ENCODE peak calls at places on chromosomes 4 and X, in four cellular contexts. F is endothelial cell, R is upper lobe of right lung, B is AG10803. O is an unnamed sample.

GRCh38 chr4:187480146-187481145 is 515.1 kb upstream of the ZFP42 start:
- DNase-seq in R (no peak), B (peak), F (no peak), O (no peak)

GRCh38 chr4:184752496-184753275 is 18.8 kb upstream of the CENPU start:
- DNase-seq in B (no peak), F (no peak), R (no peak), O (no peak)

GRCh38 chr4:183011213-183011907 is 87.7 kb upstream of the WWC2 start:
- DNase-seq in B (no peak), F (no peak), R (no peak), O (no peak)

GRCh38 chr4:79015406-79015805 is 76.2 kb upstream of the PAQR3 start:
- DNase-seq in R (no peak), F (no peak), B (no peak), O (no peak)

GRCh38 chr4:52376107-52376704 is 282.9 kb downstream of the USP46 start:
- DNase-seq in B (peak), F (peak), R (no peak), O (peak)

GRCh38 chr4:164799410-164799809 is 45.5 kb downstream of the SMIM31 start:
- DNase-seq in B (no peak), F (no peak), R (no peak), O (no peak)

GRCh38 chr4:119477412-119478053 is 151.1 kb downstream of the PDE5A start:
- DNase-seq in B (no peak), R (no peak), F (no peak), O (no peak)

GRCh38 chr4:17111959-17112659 is 213.7 kb upstream of the LDB2 start:
- DNase-seq in B (no peak), F (peak), R (no peak), O (no peak)

GRCh38 chr4:16437836-16438235 is 211.6 kb upstream of the TAPT1 start:
- DNase-seq in B (peak), R (no peak), F (no peak), O (no peak)

GRCh38 chr4:152277333-152277732 is 258.6 kb downstream of the FBXW7 start:
- DNase-seq in B (no peak), R (no peak), F (no peak), O (no peak)

GRCh38 chr4:158250321-158250720 is 40.0 kb downstream of the TMEM144 start:
- DNase-seq in F (no peak), B (no peak), R (no peak), O (no peak)

GRCh38 chr4:166169111-166169510 is 296.1 kb downstream of the TLL1 start:
- DNase-seq in B (no peak), R (no peak), F (peak), O (no peak)

GRCh38 chr4:128315756-128316520 is 28.3 kb upstream of the PGRMC2 start:
- DNase-seq in R (no peak), B (no peak), F (no peak), O (no peak)

GRCh38 chr4:183610033-183610432 is 49.0 kb downstream of the RWDD4 start:
- DNase-seq in F (no peak), R (no peak), B (no peak), O (no peak)

GRCh38 chrX:45806410-45807121 is 605.9 kb upstream of the DIPK2B start:
- DNase-seq in R (no peak), B (peak), F (no peak), O (peak)

GRCh38 chr4:2411786-2412510 is 6.5 kb downstream of the ZFYVE28 start:
- DNase-seq in R (peak), B (no peak), F (no peak), O (peak)

GRCh38 chr4:96145671-96146070 is 305.8 kb downstream of the PDHA2 start:
- DNase-seq in R (no peak), B (no peak), F (no peak), O (no peak)

GRCh38 chr4:132596186-132596585 is 552.9 kb upstream of the PCDH10 start:
- DNase-seq in F (no peak), B (no peak), R (no peak), O (no peak)

GRCh38 chr4:132592850-132593249 is 556.2 kb upstream of the PCDH10 start:
- DNase-seq in B (no peak), F (no peak), R (no peak), O (no peak)

GRCh38 chr4:132587626-132588025 is 561.5 kb upstream of the PCDH10 start:
- DNase-seq in R (no peak), B (no peak), F (no peak), O (no peak)

GRCh38 chr4:132593717-132594400 is 555.2 kb upstream of the PCDH10 start:
- DNase-seq in F (no peak), B (no peak), R (no peak), O (no peak)

GRCh38 chr4:132592340-132592739 is 556.8 kb upstream of the PCDH10 start:
- DNase-seq in F (no peak), R (peak), B (no peak), O (no peak)
- TF ChIP-seq CTCF in F (no peak), R (no peak), B (no peak), O (no peak)

GRCh38 chr4:124429746-124430250 is 282.7 kb downstream of the ANKRD50 start:
- DNase-seq in B (no peak), R (no peak), F (no peak), O (no peak)
- TF ChIP-seq CTCF in B (no peak), R (no peak), F (no peak), O (no peak)

DNA sequence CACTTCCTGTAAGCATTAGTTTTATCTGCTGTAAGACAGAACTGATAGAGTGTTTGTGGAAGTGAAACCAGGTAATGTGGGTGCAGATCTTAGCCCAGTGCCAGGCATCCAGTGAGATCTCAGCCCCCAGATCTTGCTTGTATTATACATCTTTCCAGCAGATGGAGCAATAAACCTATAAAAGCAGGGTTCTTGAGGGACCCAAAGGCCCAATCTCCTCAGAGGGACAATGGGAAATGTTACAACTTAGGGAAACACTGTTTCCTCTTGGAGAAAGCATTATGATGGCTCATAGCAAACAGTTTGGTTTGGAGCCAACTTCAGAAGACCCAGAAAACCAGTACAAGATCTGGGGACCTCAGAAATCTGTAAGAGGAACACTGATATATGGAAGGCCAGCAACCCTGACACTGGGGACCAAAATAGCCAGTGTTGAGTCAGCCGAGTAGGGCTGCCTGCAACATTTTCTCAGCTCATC is 206.3 kb downstream of the SLC7A11 start:
- DNase-seq in R (no peak), B (peak), F (peak), O (peak)
- TF ChIP-seq CTCF in R (peak), B (peak), F (no peak), O (peak)

DNA sequence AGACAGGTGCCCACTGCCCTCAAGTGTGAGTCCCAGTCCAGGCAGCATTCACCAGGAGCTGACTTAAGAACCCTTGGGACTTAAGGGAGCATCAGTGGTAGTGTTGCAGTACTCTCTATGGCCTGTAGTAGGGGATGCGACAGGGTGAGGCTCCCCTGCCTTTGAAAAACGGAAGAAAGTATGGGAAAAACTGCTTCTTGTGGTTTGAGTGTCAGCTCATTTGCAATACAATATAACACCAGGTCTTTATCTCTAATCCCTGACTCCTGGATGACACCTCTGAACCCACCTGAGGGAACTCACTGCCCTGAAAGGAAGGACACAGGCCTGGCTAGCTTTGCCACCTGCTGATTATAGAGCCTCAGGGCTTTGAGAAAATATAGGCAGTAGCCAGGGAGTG is 176.0 kb downstream of the SMARCA1 start:
- DNase-seq in B (no peak), F (no peak), R (no peak), O (no peak)
- TF ChIP-seq CTCF in B (peak), F (peak), R (no peak), O (no peak)

GRCh38 chrX:138775501-138775900 is 64.0 kb upstream of the FGF13 start:
- DNase-seq in B (peak), R (no peak), F (no peak), O (peak)

GRCh38 chrX:138777230-138777629 is 65.7 kb upstream of the FGF13 start:
- DNase-seq in F (no peak), B (no peak), R (no peak), O (no peak)
- TF ChIP-seq CTCF in F (no peak), B (peak), R (no peak), O (no peak)

GRCh38 chr4:11418610-11419009 is 10.1 kb downstream of the HS3ST1 start:
- DNase-seq in F (peak), R (no peak), B (no peak), O (no peak)
- TF ChIP-seq CTCF in F (no peak), R (no peak), B (no peak), O (no peak)

GRCh38 chrX:110123331-110123782 is 120.4 kb downstream of the TMEM164 start:
- DNase-seq in B (no peak), F (no peak), R (no peak), O (no peak)

GRCh38 chrX:110120025-110120424 is 117.1 kb downstream of the TMEM164 start:
- DNase-seq in F (no peak), B (no peak), R (no peak), O (no peak)

GRCh38 chrX:110131031-110131430 is 128.1 kb downstream of the TMEM164 start:
- DNase-seq in R (no peak), B (no peak), F (no peak), O (no peak)

GRCh38 chrX:110119480-110119879 is 116.6 kb downstream of the TMEM164 start:
- DNase-seq in F (no peak), B (no peak), R (no peak), O (no peak)

DNA sequence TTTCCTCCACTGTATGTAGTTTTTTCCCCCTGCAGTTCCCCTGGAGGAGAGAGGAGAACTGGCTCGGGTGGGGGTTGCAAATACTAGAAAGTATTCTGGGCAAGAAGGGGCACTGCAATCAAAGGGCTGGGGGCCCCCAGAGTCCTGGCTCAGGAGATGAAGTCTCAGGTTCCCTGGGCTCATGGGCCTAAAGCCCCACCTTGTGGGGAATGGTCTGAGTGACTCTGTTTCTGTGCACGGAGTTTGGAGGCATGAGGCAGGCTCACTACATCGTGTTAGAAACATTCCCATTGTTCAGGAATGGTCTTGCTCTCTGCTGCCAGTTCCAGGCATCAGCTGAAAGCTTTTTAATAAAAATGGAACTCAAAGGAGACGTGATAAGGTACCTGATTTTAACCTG is 122.5 kb downstream of the TMEM164 start:
- DNase-seq in B (no peak), F (peak), R (no peak), O (no peak)
- TF ChIP-seq CTCF in B (peak), F (no peak), R (no peak), O (peak)

DNA sequence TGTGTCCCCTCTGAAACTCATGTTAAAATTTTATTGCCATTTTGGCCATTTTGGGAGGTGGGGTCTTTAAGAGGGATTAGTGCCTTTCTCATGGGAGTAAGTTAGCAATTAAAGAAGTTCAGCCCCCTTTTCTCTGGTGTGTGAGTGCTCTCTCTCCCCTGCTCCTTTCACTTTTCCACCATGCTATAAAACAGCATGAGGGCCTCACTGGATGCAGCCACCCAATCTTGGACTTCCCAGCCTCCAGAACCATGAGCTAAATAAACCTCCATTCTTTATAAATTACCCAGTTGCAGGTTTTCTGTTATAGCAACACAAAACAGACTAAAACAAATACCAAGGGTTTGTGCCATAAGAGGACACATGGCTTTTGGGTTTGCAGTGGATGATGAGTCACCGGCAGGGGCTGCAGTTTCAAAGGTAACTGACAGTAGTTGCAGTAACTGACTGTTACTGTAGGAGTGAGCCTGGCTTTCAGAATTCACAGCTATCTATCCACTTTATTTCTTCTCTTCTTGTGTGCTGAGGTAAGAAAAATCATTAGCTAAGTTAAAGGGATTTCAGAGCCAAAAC is 121.5 kb downstream of the PPEF1 start:
- DNase-seq in B (no peak), F (no peak), R (no peak), O (no peak)
- TF ChIP-seq CTCF in B (no peak), F (no peak), R (no peak), O (no peak)

GRCh38 chrX:2325076-2325784 is 175.5 kb downstream of the DHRSX start:
- DNase-seq in B (peak), R (no peak), F (no peak), O (peak)

GRCh38 chrX:2334237-2334636 is 166.5 kb downstream of the DHRSX start:
- DNase-seq in F (no peak), B (no peak), R (no peak), O (no peak)

GRCh38 chrX:2327423-2327822 is 173.4 kb downstream of the DHRSX start:
- DNase-seq in B (no peak), R (no peak), F (no peak), O (no peak)

GRCh38 chrX:2330910-2331309 is 169.9 kb downstream of the DHRSX start:
- DNase-seq in F (no peak), R (no peak), B (no peak), O (no peak)

DNA sequence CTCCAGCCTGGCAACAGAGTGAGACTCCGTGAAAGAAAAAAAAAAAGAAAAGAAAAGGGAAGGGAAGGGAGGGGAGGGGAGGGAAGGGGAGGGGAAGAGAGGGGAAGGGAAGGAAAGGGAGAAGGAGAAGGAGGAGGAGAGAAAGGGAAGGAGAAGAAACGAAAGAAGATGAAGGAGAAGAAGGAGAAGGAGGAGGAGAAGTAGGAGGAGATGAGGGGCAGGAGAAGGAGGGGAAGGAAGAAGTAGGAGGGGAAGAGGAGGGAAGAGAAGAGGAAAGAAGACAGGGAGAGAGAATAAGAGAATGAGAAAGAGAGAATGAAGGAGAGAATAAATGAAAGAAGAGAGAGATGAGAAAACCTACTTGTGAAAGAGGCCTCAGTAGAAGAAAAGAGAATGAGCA is 170.3 kb downstream of the DHRSX start:
- DNase-seq in R (no peak), B (no peak), F (no peak), O (no peak)
- TF ChIP-seq CTCF in R (no peak), B (no peak), F (no peak), O (no peak)

DNA sequence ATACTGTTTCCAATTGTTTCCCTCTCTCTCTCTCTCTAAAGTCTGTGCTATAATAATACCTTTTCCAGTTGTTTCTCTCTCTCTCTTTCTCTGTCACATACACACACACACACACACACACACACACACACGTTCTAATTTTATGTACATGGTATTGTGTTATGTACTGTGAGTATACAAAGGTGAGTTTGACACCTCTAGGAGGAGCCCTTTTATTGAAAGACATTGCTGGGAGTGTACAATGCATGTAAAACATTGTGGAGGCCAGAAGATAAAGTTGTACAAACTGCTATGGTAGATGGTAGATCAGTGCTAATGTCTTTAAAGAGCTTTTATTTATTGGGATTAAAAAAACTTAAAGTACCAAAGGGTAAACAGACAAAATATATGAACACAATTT is 53.6 kb downstream of the BLTP1 start:
- DNase-seq in B (no peak), F (no peak), R (no peak), O (no peak)
- TF ChIP-seq CTCF in B (no peak), F (no peak), R (no peak), O (no peak)

O was measured in GM13977.